ENCODE peak calls at places on chromosomes 4 and X, in ten cellular contexts. One of them, this sample, is unnamed.

GRCh38 chr4:830776-831482 is 5.0 kb upstream of the CPLX1 start:
- DNase-seq in breast epithelium: no peak
- DNase-seq in colonic mucosa: no peak
- DNase-seq in mesendoderm: no peak
- DNase-seq in adipocyte: no peak
- DNase-seq in lower lobe of right lung: peak; percentile 35
- DNase-seq in Karpas-422: no peak
- DNase-seq in right atrium auricular region: no peak
- DNase-seq in small intestine: no peak
- DNase-seq in Peyer's patch: no peak
- DNase-seq in this sample: no peak

GRCh38 chr4:77671051-77671450 is 65.4 kb downstream of the CXCL13 start:
- DNase-seq in breast epithelium: no peak
- DNase-seq in colonic mucosa: no peak
- DNase-seq in mesendoderm: no peak
- DNase-seq in adipocyte: no peak
- DNase-seq in lower lobe of right lung: no peak
- DNase-seq in Karpas-422: no peak
- DNase-seq in right atrium auricular region: no peak
- DNase-seq in small intestine: no peak
- DNase-seq in Peyer's patch: no peak
- DNase-seq in this sample: no peak

GRCh38 chrX:17923546-17923945 is 62.4 kb upstream of the RAI2 start:
- DNase-seq in breast epithelium: no peak
- DNase-seq in colonic mucosa: no peak
- DNase-seq in mesendoderm: no peak
- DNase-seq in adipocyte: no peak
- DNase-seq in lower lobe of right lung: no peak
- DNase-seq in Karpas-422: peak; percentile 66
- DNase-seq in right atrium auricular region: no peak
- DNase-seq in small intestine: peak; percentile 0
- DNase-seq in Peyer's patch: no peak
- DNase-seq in this sample: no peak

GRCh38 chrX:120140293-120140981 is 18.0 kb upstream of the RHOXF2 start:
- DNase-seq in breast epithelium: no peak
- DNase-seq in colonic mucosa: no peak
- DNase-seq in mesendoderm: no peak
- DNase-seq in adipocyte: no peak
- DNase-seq in lower lobe of right lung: no peak
- DNase-seq in Karpas-422: no peak
- DNase-seq in right atrium auricular region: no peak
- DNase-seq in small intestine: no peak
- DNase-seq in Peyer's patch: no peak
- DNase-seq in this sample: no peak

GRCh38 chr4:48958582-48958981 is 27.5 kb upstream of the CWH43 start:
- DNase-seq in breast epithelium: no peak
- DNase-seq in colonic mucosa: no peak
- DNase-seq in mesendoderm: no peak
- DNase-seq in adipocyte: no peak
- DNase-seq in lower lobe of right lung: no peak
- DNase-seq in Karpas-422: no peak
- DNase-seq in right atrium auricular region: no peak
- DNase-seq in small intestine: no peak
- DNase-seq in Peyer's patch: no peak
- DNase-seq in this sample: no peak

GRCh38 chr4:94332983-94333590 is 9.5 kb downstream of the HPGDS start:
- DNase-seq in breast epithelium: no peak
- DNase-seq in colonic mucosa: no peak
- DNase-seq in mesendoderm: peak; percentile 98
- DNase-seq in adipocyte: no peak
- DNase-seq in lower lobe of right lung: no peak
- DNase-seq in Karpas-422: no peak
- DNase-seq in right atrium auricular region: no peak
- DNase-seq in small intestine: no peak
- DNase-seq in Peyer's patch: no peak
- DNase-seq in this sample: no peak

GRCh38 chr4:105990933-105991332 is 95.7 kb downstream of the NPNT start:
- DNase-seq in breast epithelium: peak; percentile 91
- DNase-seq in colonic mucosa: peak; percentile 45
- DNase-seq in mesendoderm: no peak
- DNase-seq in adipocyte: peak; percentile 29
- DNase-seq in lower lobe of right lung: peak; percentile 66
- DNase-seq in Karpas-422: no peak
- DNase-seq in right atrium auricular region: peak; percentile 60
- DNase-seq in small intestine: no peak
- DNase-seq in Peyer's patch: peak; percentile 47
- DNase-seq in this sample: no peak

GRCh38 chr4:128512161-128512560 is 224.5 kb upstream of the PGRMC2 start:
- DNase-seq in breast epithelium: no peak
- DNase-seq in colonic mucosa: no peak
- DNase-seq in mesendoderm: peak; percentile 51
- DNase-seq in adipocyte: peak; percentile 69
- DNase-seq in lower lobe of right lung: no peak
- DNase-seq in Karpas-422: no peak
- DNase-seq in right atrium auricular region: no peak
- DNase-seq in small intestine: no peak
- DNase-seq in Peyer's patch: no peak
- DNase-seq in this sample: no peak

GRCh38 chrX:46739736-46740135 is 19.2 kb downstream of the SLC9A7 start:
- DNase-seq in breast epithelium: no peak
- DNase-seq in colonic mucosa: no peak
- DNase-seq in mesendoderm: no peak
- DNase-seq in adipocyte: no peak
- DNase-seq in lower lobe of right lung: no peak
- DNase-seq in Karpas-422: no peak
- DNase-seq in right atrium auricular region: no peak
- DNase-seq in small intestine: no peak
- DNase-seq in Peyer's patch: no peak
- DNase-seq in this sample: no peak

GRCh38 chr4:46878641-46879040 is 30.4 kb downstream of the COX7B2 start:
- DNase-seq in breast epithelium: no peak
- DNase-seq in colonic mucosa: no peak
- DNase-seq in mesendoderm: peak; percentile 12
- DNase-seq in adipocyte: no peak
- DNase-seq in lower lobe of right lung: no peak
- DNase-seq in Karpas-422: no peak
- DNase-seq in right atrium auricular region: no peak
- DNase-seq in small intestine: no peak
- DNase-seq in Peyer's patch: no peak
- DNase-seq in this sample: no peak

GRCh38 chr4:142585411-142585810 is 260.7 kb downstream of the INPP4B start:
- DNase-seq in breast epithelium: no peak
- DNase-seq in colonic mucosa: no peak
- DNase-seq in mesendoderm: no peak
- DNase-seq in adipocyte: peak; percentile 4
- DNase-seq in lower lobe of right lung: no peak
- DNase-seq in Karpas-422: no peak
- DNase-seq in right atrium auricular region: no peak
- DNase-seq in small intestine: no peak
- DNase-seq in Peyer's patch: no peak
- DNase-seq in this sample: no peak

GRCh38 chr4:7872264-7872771 is 67.3 kb downstream of the AFAP1 start:
- DNase-seq in breast epithelium: no peak
- DNase-seq in colonic mucosa: no peak
- DNase-seq in mesendoderm: peak; percentile 88
- DNase-seq in adipocyte: peak; percentile 95
- DNase-seq in lower lobe of right lung: no peak
- DNase-seq in Karpas-422: no peak
- DNase-seq in right atrium auricular region: peak; percentile 68
- DNase-seq in small intestine: no peak
- DNase-seq in Peyer's patch: no peak
- DNase-seq in this sample: no peak

GRCh38 chrX:118116308-118117068 is at the start of gene KLHL13:
- DNase-seq in breast epithelium: no peak
- DNase-seq in colonic mucosa: peak; percentile 25
- DNase-seq in mesendoderm: peak; percentile 39
- DNase-seq in adipocyte: peak; percentile 63
- DNase-seq in lower lobe of right lung: peak; percentile 27
- DNase-seq in Karpas-422: peak; percentile 48
- DNase-seq in right atrium auricular region: no peak
- DNase-seq in small intestine: peak; percentile 19
- DNase-seq in Peyer's patch: peak; percentile 45
- DNase-seq in this sample: no peak

GRCh38 chr4:88101165-88101564 is 57.3 kb downstream of the ABCG2 start:
- DNase-seq in breast epithelium: no peak
- DNase-seq in colonic mucosa: no peak
- DNase-seq in mesendoderm: no peak
- DNase-seq in adipocyte: no peak
- DNase-seq in lower lobe of right lung: no peak
- DNase-seq in Karpas-422: no peak
- DNase-seq in right atrium auricular region: no peak
- DNase-seq in small intestine: no peak
- DNase-seq in Peyer's patch: no peak
- DNase-seq in this sample: no peak

DNA sequence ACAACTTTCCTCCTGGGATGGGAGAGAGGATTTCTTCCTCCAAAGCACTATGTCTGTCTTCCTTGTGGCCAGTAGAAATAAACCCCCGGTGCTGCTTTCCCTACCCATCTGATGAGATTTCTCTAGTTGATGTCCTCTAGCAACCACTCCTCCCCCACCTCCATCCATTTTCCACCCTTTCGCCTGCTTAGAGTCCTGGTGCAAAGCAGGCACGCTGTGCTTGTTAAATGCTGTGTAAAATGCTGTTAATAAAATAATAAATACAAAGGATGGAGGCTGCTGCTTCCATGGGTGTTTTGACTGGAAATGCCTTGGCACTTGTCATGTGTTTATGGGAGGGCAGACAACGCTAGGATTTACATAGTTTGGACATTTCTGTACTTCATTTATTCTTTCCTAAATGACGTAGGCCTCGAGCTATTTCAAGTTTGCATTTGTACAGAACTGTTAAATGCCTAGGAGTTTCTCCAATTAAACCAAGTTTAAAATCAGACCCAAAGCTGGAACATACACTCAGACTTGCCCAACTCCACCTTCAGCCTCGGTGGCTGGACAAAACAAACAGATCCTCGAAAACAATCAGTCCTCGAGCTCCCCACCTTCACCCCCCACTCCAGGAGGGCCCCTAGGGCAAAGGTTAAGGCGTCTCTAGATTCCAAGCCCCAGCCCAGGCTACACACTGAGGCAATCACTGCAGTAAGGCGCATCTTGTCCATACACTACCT is 10.0 kb downstream of the BCOR start:
- DNase-seq in breast epithelium: no peak
- DNase-seq in colonic mucosa: no peak
- DNase-seq in mesendoderm: no peak
- DNase-seq in adipocyte: no peak
- DNase-seq in lower lobe of right lung: no peak
- DNase-seq in Karpas-422: no peak
- DNase-seq in right atrium auricular region: no peak
- DNase-seq in small intestine: no peak
- DNase-seq in Peyer's patch: no peak
- DNase-seq in this sample: no peak
- H3K4me1 ChIP-seq in breast epithelium: no peaks in the 10 kb centered on the region
- H3K4me1 ChIP-seq in colonic mucosa: peaks cover 11% of the 10 kb centered on the region
- H3K4me1 ChIP-seq in mesendoderm: peaks cover 9% of the 10 kb centered on the region
- H3K4me1 ChIP-seq in adipocyte: peaks cover 2% of the 10 kb centered on the region
- H3K4me1 ChIP-seq in lower lobe of right lung: peaks cover 63% of the 10 kb centered on the region
- H3K4me1 ChIP-seq in Karpas-422: peaks cover 100% of the 10 kb centered on the region
- H3K4me1 ChIP-seq in right atrium auricular region: peaks cover 58% of the 10 kb centered on the region
- H3K4me1 ChIP-seq in small intestine: peaks cover 10% of the 10 kb centered on the region
- H3K4me1 ChIP-seq in Peyer's patch: peaks cover 10% of the 10 kb centered on the region
- H3K4me1 ChIP-seq in this sample: peaks cover 13% of the 10 kb centered on the region

GRCh38 chr4:56078866-56079265 is 130.1 kb downstream of the CEP135 start:
- DNase-seq in breast epithelium: no peak
- DNase-seq in colonic mucosa: no peak
- DNase-seq in mesendoderm: no peak
- DNase-seq in adipocyte: no peak
- DNase-seq in lower lobe of right lung: no peak
- DNase-seq in Karpas-422: no peak
- DNase-seq in right atrium auricular region: no peak
- DNase-seq in small intestine: no peak
- DNase-seq in Peyer's patch: no peak
- DNase-seq in this sample: no peak
- H3K4me1 ChIP-seq in breast epithelium: no peaks in the 10 kb centered on the region
- H3K4me1 ChIP-seq in colonic mucosa: no peaks in the 10 kb centered on the region
- H3K4me1 ChIP-seq in mesendoderm: no peaks in the 10 kb centered on the region
- H3K4me1 ChIP-seq in adipocyte: no peaks in the 10 kb centered on the region
- H3K4me1 ChIP-seq in lower lobe of right lung: no peaks in the 10 kb centered on the region
- H3K4me1 ChIP-seq in Karpas-422: no peaks in the 10 kb centered on the region
- H3K4me1 ChIP-seq in right atrium auricular region: no peaks in the 10 kb centered on the region
- H3K4me1 ChIP-seq in small intestine: no peaks in the 10 kb centered on the region
- H3K4me1 ChIP-seq in Peyer's patch: no peaks in the 10 kb centered on the region
- H3K4me1 ChIP-seq in this sample: no peaks in the 10 kb centered on the region

DNA sequence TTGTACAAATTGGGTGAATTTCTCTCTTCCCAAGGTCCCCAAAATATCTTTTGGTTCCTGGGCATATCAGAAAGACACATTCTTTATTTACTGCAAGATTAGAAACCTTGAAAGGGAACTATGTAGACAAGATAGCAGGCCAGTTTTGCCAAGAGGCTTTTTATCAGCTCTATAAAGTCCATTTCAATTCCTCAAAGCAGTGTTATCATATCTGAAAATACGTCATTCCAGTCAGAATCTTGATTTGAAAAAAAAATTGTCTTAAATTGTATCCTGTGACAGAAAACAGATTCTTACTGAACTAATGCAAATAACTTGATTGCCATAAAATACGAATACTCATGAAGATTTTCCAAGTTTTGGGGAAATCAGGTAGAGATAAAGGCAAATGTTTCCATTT is 37.0 kb upstream of the NSG1 start:
- DNase-seq in breast epithelium: no peak
- DNase-seq in colonic mucosa: no peak
- DNase-seq in mesendoderm: no peak
- DNase-seq in adipocyte: no peak
- DNase-seq in lower lobe of right lung: no peak
- DNase-seq in Karpas-422: no peak
- DNase-seq in right atrium auricular region: no peak
- DNase-seq in small intestine: no peak
- DNase-seq in Peyer's patch: no peak
- DNase-seq in this sample: no peak
- H3K4me1 ChIP-seq in breast epithelium: no peaks in the 10 kb centered on the region
- H3K4me1 ChIP-seq in colonic mucosa: no peaks in the 10 kb centered on the region
- H3K4me1 ChIP-seq in mesendoderm: no peaks in the 10 kb centered on the region
- H3K4me1 ChIP-seq in adipocyte: no peaks in the 10 kb centered on the region
- H3K4me1 ChIP-seq in lower lobe of right lung: no peaks in the 10 kb centered on the region
- H3K4me1 ChIP-seq in Karpas-422: peaks cover 11% of the 10 kb centered on the region
- H3K4me1 ChIP-seq in right atrium auricular region: no peaks in the 10 kb centered on the region
- H3K4me1 ChIP-seq in small intestine: no peaks in the 10 kb centered on the region
- H3K4me1 ChIP-seq in Peyer's patch: no peaks in the 10 kb centered on the region
- H3K4me1 ChIP-seq in this sample: peaks cover 18% of the 10 kb centered on the region

DNA sequence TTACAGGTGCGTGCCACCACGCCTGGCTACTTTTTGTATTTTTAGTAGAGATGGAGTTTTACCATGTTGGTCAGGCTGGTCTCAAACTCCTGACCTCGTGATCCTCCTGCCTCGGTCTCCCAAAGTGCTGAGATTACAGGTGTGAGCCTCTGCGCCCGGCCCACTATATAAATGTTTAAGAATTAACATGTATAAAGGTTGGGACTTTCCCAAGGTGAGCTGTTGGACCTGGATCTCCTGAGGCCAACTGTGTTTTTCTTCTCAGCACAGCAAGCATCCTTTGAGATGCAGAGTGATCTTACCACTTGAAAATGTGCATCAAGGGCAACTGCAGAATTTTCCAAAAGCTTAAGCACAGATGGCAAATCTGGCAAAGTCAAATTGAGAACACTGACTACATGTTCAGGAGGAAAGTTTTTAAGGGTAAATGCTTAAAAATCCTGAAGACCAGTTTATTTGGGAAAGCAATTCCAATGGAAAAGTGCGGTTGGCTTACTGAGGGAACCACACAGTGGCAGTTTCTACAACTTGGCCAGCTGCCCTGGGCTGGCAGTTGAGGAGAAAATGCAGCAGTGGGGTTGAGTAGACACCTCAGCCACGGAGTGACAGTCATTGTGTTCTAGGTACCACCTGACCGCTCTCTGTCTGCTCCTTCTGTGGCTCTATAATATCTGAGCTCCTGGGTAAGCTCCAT is 168.9 kb downstream of the CBR4 start:
- DNase-seq in breast epithelium: no peak
- DNase-seq in colonic mucosa: no peak
- DNase-seq in mesendoderm: no peak
- DNase-seq in adipocyte: no peak
- DNase-seq in lower lobe of right lung: no peak
- DNase-seq in Karpas-422: no peak
- DNase-seq in right atrium auricular region: no peak
- DNase-seq in small intestine: peak; percentile 35
- DNase-seq in Peyer's patch: no peak
- DNase-seq in this sample: no peak
- H3K4me1 ChIP-seq in breast epithelium: no peaks in the 10 kb centered on the region
- H3K4me1 ChIP-seq in colonic mucosa: no peaks in the 10 kb centered on the region
- H3K4me1 ChIP-seq in mesendoderm: no peaks in the 10 kb centered on the region
- H3K4me1 ChIP-seq in adipocyte: peaks cover 58% of the 10 kb centered on the region
- H3K4me1 ChIP-seq in lower lobe of right lung: peaks cover 7% of the 10 kb centered on the region
- H3K4me1 ChIP-seq in Karpas-422: no peaks in the 10 kb centered on the region
- H3K4me1 ChIP-seq in right atrium auricular region: peaks cover 91% of the 10 kb centered on the region
- H3K4me1 ChIP-seq in small intestine: peaks cover 4% of the 10 kb centered on the region
- H3K4me1 ChIP-seq in Peyer's patch: no peaks in the 10 kb centered on the region
- H3K4me1 ChIP-seq in this sample: peaks cover 3% of the 10 kb centered on the region

This sample was measured in DND-41.